ENCODE peak calls at places on chromosome 13, in seven cellular contexts. One of them, this sample, is unnamed.

GRCh38 chr13:74070065-74070464 is 64.1 kb downstream of the KLF12 start:
- DNase-seq in stimulated activated CD8-positive, alpha-beta memory T cell treated with anti-CD3 and anti-CD28 coated beads, Interleukin-4, amount 100 ng/mL, for 24 hours: no peak
- DNase-seq in pancreas: no peak
- DNase-seq in hepatic stellate cell: no peak
- DNase-seq in lung: no peak
- DNase-seq in T-cell: peak; percentile 29
- DNase-seq in WERI-Rb-1: no peak
- DNase-seq in this sample: no peak

GRCh38 chr13:96728463-96728862 is 265.8 kb downstream of the OXGR1 start:
- DNase-seq in stimulated activated CD8-positive, alpha-beta memory T cell treated with anti-CD3 and anti-CD28 coated beads, Interleukin-4, amount 100 ng/mL, for 24 hours: no peak
- DNase-seq in pancreas: no peak
- DNase-seq in hepatic stellate cell: no peak
- DNase-seq in lung: no peak
- DNase-seq in T-cell: no peak
- DNase-seq in WERI-Rb-1: no peak
- DNase-seq in this sample: no peak

GRCh38 chr13:113579686-113580085 is 4.9 kb upstream of the TFDP1 start:
- DNase-seq in stimulated activated CD8-positive, alpha-beta memory T cell treated with anti-CD3 and anti-CD28 coated beads, Interleukin-4, amount 100 ng/mL, for 24 hours: no peak
- DNase-seq in pancreas: no peak
- DNase-seq in hepatic stellate cell: no peak
- DNase-seq in lung: no peak
- DNase-seq in T-cell: no peak
- DNase-seq in WERI-Rb-1: peak; percentile 72
- DNase-seq in this sample: no peak

GRCh38 chr13:78785764-78786163 is 126.8 kb upstream of the OBI1 start:
- DNase-seq in stimulated activated CD8-positive, alpha-beta memory T cell treated with anti-CD3 and anti-CD28 coated beads, Interleukin-4, amount 100 ng/mL, for 24 hours: no peak
- DNase-seq in pancreas: no peak
- DNase-seq in hepatic stellate cell: no peak
- DNase-seq in lung: no peak
- DNase-seq in T-cell: no peak
- DNase-seq in WERI-Rb-1: no peak
- DNase-seq in this sample: no peak

GRCh38 chr13:50015263-50015662 is at the start of gene KCNRG:
- DNase-seq in stimulated activated CD8-positive, alpha-beta memory T cell treated with anti-CD3 and anti-CD28 coated beads, Interleukin-4, amount 100 ng/mL, for 24 hours: no peak
- DNase-seq in pancreas: no peak
- DNase-seq in hepatic stellate cell: no peak
- DNase-seq in lung: no peak
- DNase-seq in T-cell: no peak
- DNase-seq in WERI-Rb-1: no peak
- DNase-seq in this sample: no peak

GRCh38 chr13:23558675-23559536 is 11.3 kb upstream of the TNFRSF19 start:
- DNase-seq in stimulated activated CD8-positive, alpha-beta memory T cell treated with anti-CD3 and anti-CD28 coated beads, Interleukin-4, amount 100 ng/mL, for 24 hours: no peak
- DNase-seq in pancreas: no peak
- DNase-seq in hepatic stellate cell: peak; percentile 85
- DNase-seq in lung: peak; percentile 65
- DNase-seq in T-cell: no peak
- DNase-seq in WERI-Rb-1: no peak
- DNase-seq in this sample: no peak

GRCh38 chr13:29846475-29847256 is 3.8 kb downstream of the UBL3 start:
- DNase-seq in stimulated activated CD8-positive, alpha-beta memory T cell treated with anti-CD3 and anti-CD28 coated beads, Interleukin-4, amount 100 ng/mL, for 24 hours: no peak
- DNase-seq in pancreas: no peak
- DNase-seq in hepatic stellate cell: no peak
- DNase-seq in lung: no peak
- DNase-seq in T-cell: no peak
- DNase-seq in WERI-Rb-1: no peak
- DNase-seq in this sample: no peak

GRCh38 chr13:33487575-33488243 is 202.2 kb upstream of the STARD13 start:
- DNase-seq in stimulated activated CD8-positive, alpha-beta memory T cell treated with anti-CD3 and anti-CD28 coated beads, Interleukin-4, amount 100 ng/mL, for 24 hours: no peak
- DNase-seq in pancreas: no peak
- DNase-seq in hepatic stellate cell: peak; percentile 45
- DNase-seq in lung: no peak
- DNase-seq in T-cell: no peak
- DNase-seq in WERI-Rb-1: no peak
- DNase-seq in this sample: no peak

GRCh38 chr13:100633461-100633860 is 41.1 kb downstream of the TMTC4 start:
- DNase-seq in stimulated activated CD8-positive, alpha-beta memory T cell treated with anti-CD3 and anti-CD28 coated beads, Interleukin-4, amount 100 ng/mL, for 24 hours: no peak
- DNase-seq in pancreas: no peak
- DNase-seq in hepatic stellate cell: peak; percentile 27
- DNase-seq in lung: no peak
- DNase-seq in T-cell: no peak
- DNase-seq in WERI-Rb-1: no peak
- DNase-seq in this sample: no peak

This sample was measured in GM12892.